ENCODE peak calls at places on chromosomes 5 and 9, in nine cellular contexts. One of them, this sample, is unnamed.

GRCh38 chr5:150404991-150405816 is 7.5 kb downstream of the CD74 start:
- DNase-seq in NCI-H748 treated with DMSO at 0.1 percent for 48 hours: no peak
- DNase-seq in naive thymus-derived CD8-positive, alpha-beta T cell: no peak
- DNase-seq in midbrain: no peak
- DNase-seq in mucosa of descending colon: no peak
- DNase-seq in erythroblast: no peak
- DNase-seq in H1: no peak
- DNase-seq in dermis microvascular lymphatic vessel endothelial cell: no peak
- DNase-seq in NCI-H2107: no peak
- DNase-seq in this sample: no peak

GRCh38 chr9:123686131-123686848 is 243.6 kb downstream of the DENND1A start:
- DNase-seq in NCI-H748 treated with DMSO at 0.1 percent for 48 hours: no peak
- DNase-seq in naive thymus-derived CD8-positive, alpha-beta T cell: no peak
- DNase-seq in midbrain: no peak
- DNase-seq in mucosa of descending colon: peak
- DNase-seq in erythroblast: no peak
- DNase-seq in H1: no peak
- DNase-seq in dermis microvascular lymphatic vessel endothelial cell: peak
- DNase-seq in NCI-H2107: no peak
- DNase-seq in this sample: no peak

GRCh38 chr5:144567416-144567770 is 396.7 kb downstream of the KCTD16 start:
- DNase-seq in NCI-H748 treated with DMSO at 0.1 percent for 48 hours: no peak
- DNase-seq in naive thymus-derived CD8-positive, alpha-beta T cell: no peak
- DNase-seq in midbrain: no peak
- DNase-seq in mucosa of descending colon: no peak
- DNase-seq in erythroblast: no peak
- DNase-seq in H1: no peak
- DNase-seq in dermis microvascular lymphatic vessel endothelial cell: no peak
- DNase-seq in NCI-H2107: no peak
- DNase-seq in this sample: no peak

GRCh38 chr5:78472469-78473106 is 112.2 kb downstream of the SCAMP1 start:
- DNase-seq in NCI-H748 treated with DMSO at 0.1 percent for 48 hours: no peak
- DNase-seq in naive thymus-derived CD8-positive, alpha-beta T cell: no peak
- DNase-seq in midbrain: no peak
- DNase-seq in mucosa of descending colon: no peak
- DNase-seq in erythroblast: peak
- DNase-seq in H1: no peak
- DNase-seq in dermis microvascular lymphatic vessel endothelial cell: peak
- DNase-seq in NCI-H2107: no peak
- DNase-seq in this sample: no peak

GRCh38 chr5:51373880-51374523 is 9.2 kb upstream of the ISL1 start:
- DNase-seq in NCI-H748 treated with DMSO at 0.1 percent for 48 hours: no peak
- DNase-seq in naive thymus-derived CD8-positive, alpha-beta T cell: no peak
- DNase-seq in midbrain: no peak
- DNase-seq in mucosa of descending colon: peak
- DNase-seq in erythroblast: no peak
- DNase-seq in H1: no peak
- DNase-seq in dermis microvascular lymphatic vessel endothelial cell: no peak
- DNase-seq in NCI-H2107: no peak
- DNase-seq in this sample: no peak

GRCh38 chr5:135318924-135319323 is 80.1 kb downstream of the MACROH2A1 start:
- DNase-seq in NCI-H748 treated with DMSO at 0.1 percent for 48 hours: no peak
- DNase-seq in naive thymus-derived CD8-positive, alpha-beta T cell: no peak
- DNase-seq in midbrain: no peak
- DNase-seq in mucosa of descending colon: no peak
- DNase-seq in erythroblast: no peak
- DNase-seq in H1: no peak
- DNase-seq in dermis microvascular lymphatic vessel endothelial cell: no peak
- DNase-seq in NCI-H2107: no peak
- DNase-seq in this sample: no peak

GRCh38 chr5:90289837-90290236 is 119.7 kb downstream of the CETN3 start:
- DNase-seq in NCI-H748 treated with DMSO at 0.1 percent for 48 hours: no peak
- DNase-seq in naive thymus-derived CD8-positive, alpha-beta T cell: no peak
- DNase-seq in midbrain: no peak
- DNase-seq in mucosa of descending colon: peak
- DNase-seq in erythroblast: no peak
- DNase-seq in H1: no peak
- DNase-seq in dermis microvascular lymphatic vessel endothelial cell: no peak
- DNase-seq in NCI-H2107: no peak
- DNase-seq in this sample: no peak

GRCh38 chr5:77397686-77398300 is 94.3 kb downstream of the WDR41 start:
- DNase-seq in NCI-H748 treated with DMSO at 0.1 percent for 48 hours: no peak
- DNase-seq in naive thymus-derived CD8-positive, alpha-beta T cell: no peak
- DNase-seq in midbrain: no peak
- DNase-seq in mucosa of descending colon: no peak
- DNase-seq in erythroblast: no peak
- DNase-seq in H1: no peak
- DNase-seq in dermis microvascular lymphatic vessel endothelial cell: no peak
- DNase-seq in NCI-H2107: no peak
- DNase-seq in this sample: no peak

GRCh38 chr5:151699071-151699901 is 12.6 kb upstream of the SPARC start:
- DNase-seq in NCI-H748 treated with DMSO at 0.1 percent for 48 hours: no peak
- DNase-seq in naive thymus-derived CD8-positive, alpha-beta T cell: no peak
- DNase-seq in midbrain: no peak
- DNase-seq in mucosa of descending colon: peak
- DNase-seq in erythroblast: no peak
- DNase-seq in H1: no peak
- DNase-seq in dermis microvascular lymphatic vessel endothelial cell: peak
- DNase-seq in NCI-H2107: no peak
- DNase-seq in this sample: peak

GRCh38 chr5:56633950-56634349 is 181.4 kb upstream of the MAP3K1 start:
- DNase-seq in NCI-H748 treated with DMSO at 0.1 percent for 48 hours: no peak
- DNase-seq in naive thymus-derived CD8-positive, alpha-beta T cell: no peak
- DNase-seq in midbrain: no peak
- DNase-seq in mucosa of descending colon: no peak
- DNase-seq in erythroblast: no peak
- DNase-seq in H1: no peak
- DNase-seq in dermis microvascular lymphatic vessel endothelial cell: no peak
- DNase-seq in NCI-H2107: no peak
- DNase-seq in this sample: no peak

GRCh38 chr9:131347376-131348020 is 46.4 kb upstream of the PRRC2B start:
- DNase-seq in NCI-H748 treated with DMSO at 0.1 percent for 48 hours: no peak
- DNase-seq in naive thymus-derived CD8-positive, alpha-beta T cell: no peak
- DNase-seq in midbrain: no peak
- DNase-seq in mucosa of descending colon: no peak
- DNase-seq in erythroblast: no peak
- DNase-seq in H1: no peak
- DNase-seq in dermis microvascular lymphatic vessel endothelial cell: no peak
- DNase-seq in NCI-H2107: no peak
- DNase-seq in this sample: no peak

GRCh38 chr9:135308809-135309762 is 170.5 kb upstream of the PPP1R26 start:
- DNase-seq in NCI-H748 treated with DMSO at 0.1 percent for 48 hours: no peak
- DNase-seq in naive thymus-derived CD8-positive, alpha-beta T cell: no peak
- DNase-seq in midbrain: no peak
- DNase-seq in mucosa of descending colon: no peak
- DNase-seq in erythroblast: no peak
- DNase-seq in H1: no peak
- DNase-seq in dermis microvascular lymphatic vessel endothelial cell: no peak
- DNase-seq in NCI-H2107: no peak
- DNase-seq in this sample: peak